ENCODE peak calls at places on chromosomes 2 and 18, in four cellular contexts. K is right lobe of liver, T is fibroblast of lung, R is upper lobe of right lung. W is an unnamed sample.

GRCh38 chr18:23133860-23134779 is 1.2 kb upstream of the CABLES1 start:
- DNase-seq in K (peak), T (no peak), R (peak), W (no peak)

GRCh38 chr2:86068098-86069047 is 37.3 kb downstream of the POLR1A start:
- DNase-seq in K (no peak), T (peak), R (no peak), W (peak)

GRCh38 chr2:24827321-24828261 is 34.4 kb downstream of the CENPO start:
- DNase-seq in K (peak), T (peak), R (peak), W (peak)

GRCh38 chr18:45521777-45522176 is 93.5 kb upstream of the SLC14A2 start:
- DNase-seq in K (no peak), T (peak), R (no peak), W (no peak)

GRCh38 chr2:221312634-221313033 is 259.5 kb downstream of the EPHA4 start:
- DNase-seq in K (no peak), T (no peak), R (no peak), W (no peak)

GRCh38 chr2:45964226-45964841 is 312.9 kb downstream of the PRKCE start:
- DNase-seq in K (peak), T (peak), R (peak), W (peak)

GRCh38 chr18:2154278-2154677 is 417.0 kb downstream of the METTL4 start:
- DNase-seq in K (no peak), T (no peak), R (no peak), W (no peak)

GRCh38 chr2:100741880-100742814 is 77.8 kb upstream of the NPAS2 start:
- DNase-seq in K (no peak), T (peak), R (no peak), W (no peak)

GRCh38 chr2:69065735-69066336 is 52.9 kb downstream of the ANTXR1 start:
- DNase-seq in K (no peak), T (no peak), R (no peak), W (no peak)

GRCh38 chr2:134397146-134397896 is 143.4 kb downstream of the MGAT5 start:
- DNase-seq in K (no peak), T (no peak), R (no peak), W (no peak)

GRCh38 chr18:3151379-3152264 is 68.1 kb downstream of the MYOM1 start:
- DNase-seq in K (no peak), T (peak), R (no peak), W (no peak)

GRCh38 chr2:196510246-196510645 is 129.3 kb upstream of the CCDC150 start:
- DNase-seq in K (no peak), T (no peak), R (no peak), W (no peak)

GRCh38 chr18:50829644-50830043 is 9.8 kb upstream of the MRO start:
- DNase-seq in K (no peak), T (no peak), R (no peak), W (no peak)

GRCh38 chr18:74463271-74463670 is 6.2 kb upstream of the DIPK1C start:
- DNase-seq in K (no peak), T (no peak), R (no peak), W (no peak)

GRCh38 chr2:37080674-37081073 is 3.5 kb downstream of the HEATR5B start:
- DNase-seq in K (no peak), T (no peak), R (no peak), W (no peak)

GRCh38 chr2:21372654-21373053 is 248.9 kb downstream of the TDRD15 start:
- DNase-seq in K (no peak), T (peak), R (no peak), W (no peak)

GRCh38 chr2:8628179-8628869 is 53.5 kb upstream of the ID2 start:
- DNase-seq in K (no peak), T (no peak), R (no peak), W (no peak)

GRCh38 chr2:162524192-162524591 is 180.3 kb downstream of the GCA start:
- DNase-seq in K (peak), T (no peak), R (no peak), W (no peak)

GRCh38 chr18:14971461-14972185 is 223.7 kb downstream of the ANKRD30B start:
- DNase-seq in K (no peak), T (peak), R (no peak), W (no peak)

GRCh38 chr2:175030380-175031271 is 25.4 kb upstream of the CHN1 start:
- DNase-seq in K (peak), T (peak), R (no peak), W (no peak)

GRCh38 chr2:162824319-162824718 is 14.2 kb downstream of the KCNH7 start:
- DNase-seq in K (no peak), T (no peak), R (no peak), W (no peak)

GRCh38 chr2:239811001-239811798 is 213.9 kb downstream of the NDUFA10 start:
- DNase-seq in K (peak), T (no peak), R (peak), W (no peak)

GRCh38 chr2:46554381-46554780 is 75.0 kb downstream of the TMEM247 start:
- DNase-seq in K (no peak), T (peak), R (no peak), W (no peak)

GRCh38 chr2:17706845-17707244 is 46.8 kb downstream of the SMC6 start:
- DNase-seq in K (no peak), T (no peak), R (no peak), W (no peak)

GRCh38 chr2:129912871-129913694 is 66.4 kb upstream of the RAB6C start:
- DNase-seq in K (no peak), T (no peak), R (peak), W (no peak)

GRCh38 chr2:199962203-199962602 is 6.8 kb downstream of the MAIP1 start:
- DNase-seq in K (no peak), T (no peak), R (no peak), W (no peak)

GRCh38 chr2:12334289-12335003 is 382.3 kb upstream of the TRIB2 start:
- DNase-seq in K (no peak), T (no peak), R (no peak), W (no peak)

GRCh38 chr2:101330253-101330921 is 21.9 kb upstream of the RNF149 start:
- DNase-seq in K (no peak), T (no peak), R (no peak), W (no peak)

GRCh38 chr18:43049021-43049420 is 66.5 kb downstream of the RIT2 start:
- DNase-seq in K (no peak), T (peak), R (no peak), W (no peak)

GRCh38 chr2:127199223-127199622 is 20.9 kb downstream of the CYP27C1 start:
- DNase-seq in K (no peak), T (no peak), R (no peak), W (no peak)

GRCh38 chr2:74835831-74836674 is 2.1 kb downstream of the HK2 start:
- DNase-seq in K (no peak), T (peak), R (no peak), W (no peak)

DNA sequence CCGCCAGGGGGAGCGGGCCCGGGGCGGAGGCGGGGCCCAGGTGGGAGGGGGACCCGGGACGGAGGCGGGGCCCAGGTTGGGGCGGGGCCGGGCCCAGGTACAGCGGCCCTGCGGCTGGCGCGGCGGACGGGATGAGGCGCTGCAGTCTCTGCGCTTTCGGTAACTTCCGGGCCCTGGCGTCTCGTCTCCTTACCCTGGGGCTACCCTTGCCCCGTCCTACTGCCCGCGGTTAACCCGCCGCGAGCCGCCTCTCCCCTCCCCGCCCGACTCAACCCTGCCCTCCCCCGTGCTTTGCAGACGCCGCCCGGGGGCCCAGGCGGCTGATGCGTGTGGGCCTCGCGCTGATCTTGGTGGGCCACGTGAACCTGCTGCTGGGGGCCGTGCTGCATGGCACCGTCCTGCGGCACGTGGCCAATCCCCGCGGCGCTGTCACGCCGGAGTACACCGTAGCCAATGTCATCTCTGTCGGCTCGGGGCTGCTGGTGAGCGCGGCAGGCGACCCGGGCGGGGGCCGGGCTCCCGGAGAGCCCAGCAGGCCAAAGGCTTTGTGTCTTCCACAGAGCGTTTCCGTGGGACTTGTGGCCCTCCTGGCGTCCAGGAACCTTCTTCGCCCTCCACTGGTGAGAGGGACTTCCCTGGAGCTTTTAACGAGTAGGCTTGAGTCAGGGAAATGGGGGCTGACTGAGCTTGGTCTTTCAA is at the start of gene KRTCAP3:
- DNase-seq in K (peak), T (no peak), R (peak), W (no peak)
- TF ChIP-seq CTCF in K (peak), T (no peak), R (no peak), W (peak)

DNA sequence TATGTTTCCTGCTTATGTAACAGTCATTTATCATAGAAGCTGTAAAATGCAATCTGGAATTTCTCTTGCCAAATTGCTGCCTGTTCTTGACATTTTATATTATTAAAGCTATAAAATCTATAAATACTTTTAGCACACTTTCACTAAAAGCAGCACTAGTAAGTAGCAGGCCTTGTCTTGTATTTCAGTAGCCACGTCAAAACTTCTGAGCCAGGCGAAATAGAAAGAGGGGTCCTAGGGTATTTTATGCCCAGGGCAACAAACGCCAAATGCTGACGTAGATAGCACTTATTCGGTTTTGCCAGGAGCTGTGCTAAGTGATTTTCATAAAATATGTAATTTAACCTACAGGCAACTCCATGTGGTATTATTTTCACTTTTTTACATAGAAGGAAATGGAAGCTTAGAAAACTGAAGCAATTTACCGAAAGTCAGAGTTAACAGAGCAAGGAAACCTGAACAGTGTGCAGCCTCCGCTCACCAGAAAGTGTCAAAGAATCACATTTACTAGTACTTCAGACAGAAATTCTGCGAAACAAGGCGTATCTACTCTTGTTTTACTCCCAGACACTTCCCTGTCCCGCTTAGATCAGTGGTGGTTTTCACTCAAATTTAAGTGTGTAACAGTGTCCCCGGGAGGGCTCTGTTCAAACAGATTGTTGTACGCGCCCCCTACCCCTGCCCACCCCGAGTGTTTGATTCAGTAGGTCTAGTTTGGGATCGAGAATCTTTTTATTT is 1.1 kb upstream of the CYP20A1 start:
- DNase-seq in K (no peak), T (no peak), R (no peak), W (no peak)
- H3K4me3 ChIP-seq in K (peak), T (no peak), R (peak), W (no peak)

GRCh38 chr18:9364242-9364641 is 29.7 kb downstream of the TWSG1 start:
- DNase-seq in K (no peak), T (no peak), R (no peak), W (no peak)
- TF ChIP-seq CTCF in K (no peak), T (no peak), R (no peak), W (no peak)

GRCh38 chr2:176123847-176124273 is 1.3 kb downstream of the HOXD9 start:
- DNase-seq in K (no peak), T (no peak), R (no peak), W (no peak)
- H3K4me3 ChIP-seq in K (no peak), T (no peak), R (no peak), W (no peak)

DNA sequence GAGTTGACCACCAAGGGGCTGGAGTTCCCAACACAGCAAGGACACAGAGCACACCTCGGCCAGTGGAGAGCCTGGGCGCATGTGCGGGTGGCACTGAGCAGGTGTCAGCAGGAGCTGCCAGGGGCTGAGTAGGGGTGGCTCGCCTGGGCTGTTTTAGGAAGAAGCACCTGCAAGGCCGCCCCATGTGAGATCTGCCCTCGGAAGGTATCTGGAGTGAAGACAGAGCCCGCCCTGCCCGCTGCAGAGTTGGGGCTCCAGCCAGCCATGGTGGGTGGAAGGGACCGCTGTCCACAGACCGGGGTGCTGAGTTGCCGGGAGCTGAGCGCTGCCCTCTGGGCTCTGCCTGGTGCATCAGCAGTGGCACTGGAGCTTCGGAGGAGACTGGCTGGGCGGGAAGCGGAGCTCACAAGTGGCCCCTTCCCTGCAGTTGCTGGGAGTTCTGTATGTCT is 35.2 kb downstream of the MTERF4 start:
- DNase-seq in K (no peak), T (no peak), R (peak), W (no peak)
- TF ChIP-seq CTCF in K (no peak), T (no peak), R (no peak), W (peak)

DNA sequence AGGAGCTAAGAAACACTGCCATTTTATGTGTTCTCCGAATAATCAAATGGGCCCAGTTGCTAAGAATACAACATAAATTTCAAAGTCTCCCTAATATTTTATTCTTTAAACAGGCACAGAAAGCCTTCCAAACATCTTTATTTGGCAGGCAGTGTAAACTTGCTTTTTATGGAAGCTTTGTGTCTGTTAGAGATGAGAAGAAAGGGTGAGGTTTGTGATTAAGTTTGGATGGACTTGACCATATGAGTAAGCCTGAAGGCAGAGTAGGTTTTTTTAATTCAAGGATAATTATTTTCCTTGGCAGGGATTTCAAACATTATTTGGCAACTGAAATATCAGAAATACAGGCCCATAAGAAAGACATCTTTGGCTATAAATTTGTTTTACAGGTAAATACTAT is 62.9 kb downstream of the COX7A2L start:
- DNase-seq in K (no peak), T (peak), R (no peak), W (no peak)
- H3K4me3 ChIP-seq in K (no peak), T (no peak), R (no peak), W (no peak)

GRCh38 chr2:43524180-43524965 is 71.5 kb downstream of the THADA start:
- DNase-seq in K (no peak), T (peak), R (no peak), W (no peak)
- TF ChIP-seq CTCF in K (no peak), T (peak), R (peak), W (peak)